ENCODE peak calls at places on chromosome 9, in four cellular contexts. Q is progenitor cell of endocrine pancreas, J is AG09319, N is left ventricle myocardium inferior. X is an unnamed sample.

GRCh38 chr9:71758277-71758676 is 10.0 kb downstream of the CEMIP2 start:
- DNase-seq in Q (no peak), J (no peak), N (no peak), X (no peak)

GRCh38 chr9:93259490-93260289 is 75.8 kb downstream of the WNK2 start:
- DNase-seq in Q (no peak), J (no peak), N (no peak), X (no peak)

GRCh38 chr9:73565833-73566465 is 414.3 kb downstream of the ANXA1 start:
- DNase-seq in Q (no peak), J (no peak), N (no peak), X (peak; percentile 8)

GRCh38 chr9:133143639-133144141 is 20.0 kb downstream of the GBGT1 start:
- DNase-seq in Q (no peak), J (no peak), N (no peak), X (no peak)

GRCh38 chr9:129889461-129889935 is 54.2 kb downstream of the USP20 start:
- DNase-seq in Q (no peak), J (no peak), N (no peak), X (no peak)

GRCh38 chr9:89946741-89947140 is 341.9 kb downstream of the GADD45G start:
- DNase-seq in Q (no peak), J (no peak), N (no peak), X (no peak)

GRCh38 chr9:27276182-27277030 is 20.5 kb downstream of the EQTN start:
- DNase-seq in Q (no peak), J (peak; percentile 11), N (no peak), X (peak; percentile 26)

GRCh38 chr9:1929722-1930621 is 85.2 kb upstream of the SMARCA2 start:
- DNase-seq in Q (no peak), J (no peak), N (no peak), X (no peak)

GRCh38 chr9:129080608-129081387 is at the start of gene DOLPP1:
- DNase-seq in Q (peak; percentile 99), J (peak; percentile 99), N (peak; percentile 99), X (peak; percentile 97)

GRCh38 chr9:108783318-108784127 is 72.3 kb downstream of the ACTL7B start:
- DNase-seq in Q (no peak), J (no peak), N (no peak), X (no peak)

GRCh38 chr9:113581865-113582697 is 118.6 kb downstream of the RGS3 start:
- DNase-seq in Q (no peak), J (no peak), N (peak; percentile 75), X (peak; percentile 33)

GRCh38 chr9:77647659-77648457 is at the start of gene GNA14:
- DNase-seq in Q (no peak), J (no peak), N (no peak), X (no peak)

GRCh38 chr9:133125706-133126696 is 5.0 kb upstream of the RALGDS start:
- DNase-seq in Q (no peak), J (no peak), N (no peak), X (no peak)

GRCh38 chr9:131417264-131418142 is 23.6 kb downstream of the PRRC2B start:
- DNase-seq in Q (no peak), J (no peak), N (no peak), X (no peak)

GRCh38 chr9:88593537-88594185 is 58.7 kb downstream of the NXNL2 start:
- DNase-seq in Q (no peak), J (no peak), N (no peak), X (peak; percentile 36)

GRCh38 chr9:137194388-137194787 is 5.9 kb downstream of the SSNA1 start:
- DNase-seq in Q (no peak), J (no peak), N (peak; percentile 87), X (no peak)

GRCh38 chr9:134403682-134404301 is 77.5 kb downstream of the RXRA start:
- DNase-seq in Q (no peak), J (peak; percentile 79), N (peak; percentile 87), X (no peak)

GRCh38 chr9:136544549-136545064 is 1.2 kb downstream of the NOTCH1 start:
- DNase-seq in Q (peak; percentile 39), J (no peak), N (peak; percentile 78), X (peak; percentile 56)

GRCh38 chr9:122176916-122177315 is 17.2 kb downstream of the MORN5 start:
- DNase-seq in Q (no peak), J (no peak), N (no peak), X (no peak)

GRCh38 chr9:89821081-89821480 is 216.3 kb downstream of the GADD45G start:
- DNase-seq in Q (no peak), J (no peak), N (no peak), X (no peak)

GRCh38 chr9:92640398-92641091 is 29.4 kb downstream of the IPPK start:
- DNase-seq in Q (no peak), J (no peak), N (no peak), X (no peak)

GRCh38 chr9:126291925-126292324 is 34.7 kb upstream of the MVB12B start:
- DNase-seq in Q (no peak), J (no peak), N (no peak), X (no peak)

GRCh38 chr9:84151236-84151635 is 170.6 kb downstream of the RMI1 start:
- DNase-seq in Q (no peak), J (no peak), N (no peak), X (no peak)

GRCh38 chr9:684055-684949 is 157.2 kb upstream of the DMRT1 start:
- DNase-seq in Q (no peak), J (no peak), N (no peak), X (peak; percentile 29)

GRCh38 chr9:114461468-114461867 is 43.8 kb downstream of the WHRN start:
- DNase-seq in Q (no peak), J (no peak), N (no peak), X (no peak)

GRCh38 chr9:34413229-34413852 is 36.6 kb upstream of the MYORG start:
- DNase-seq in Q (peak; percentile 64), J (no peak), N (no peak), X (peak; percentile 93)

GRCh38 chr9:63817622-63818518 is 1467.1 kb downstream of the FOXD4L5 start:
- DNase-seq in Q (peak; percentile 62), J (no peak), N (peak; percentile 55), X (peak; percentile 41)

GRCh38 chr9:69745716-69746538 is 13.9 kb downstream of the PTAR1 start:
- DNase-seq in Q (no peak), J (no peak), N (no peak), X (no peak)

GRCh38 chr9:122263699-122264349 is 816 bp downstream of the RBM18 start:
- DNase-seq in Q (no peak), J (no peak), N (no peak), X (no peak)

GRCh38 chr9:24095246-24095645 is 269.2 kb upstream of the ELAVL2 start:
- DNase-seq in Q (no peak), J (no peak), N (no peak), X (no peak)

GRCh38 chr9:24090566-24090965 is 264.5 kb upstream of the ELAVL2 start:
- DNase-seq in Q (no peak), J (no peak), N (no peak), X (no peak)
- TF ChIP-seq CTCF in Q (peak; percentile 17), J (no peak), N (no peak), X (no peak)

DNA sequence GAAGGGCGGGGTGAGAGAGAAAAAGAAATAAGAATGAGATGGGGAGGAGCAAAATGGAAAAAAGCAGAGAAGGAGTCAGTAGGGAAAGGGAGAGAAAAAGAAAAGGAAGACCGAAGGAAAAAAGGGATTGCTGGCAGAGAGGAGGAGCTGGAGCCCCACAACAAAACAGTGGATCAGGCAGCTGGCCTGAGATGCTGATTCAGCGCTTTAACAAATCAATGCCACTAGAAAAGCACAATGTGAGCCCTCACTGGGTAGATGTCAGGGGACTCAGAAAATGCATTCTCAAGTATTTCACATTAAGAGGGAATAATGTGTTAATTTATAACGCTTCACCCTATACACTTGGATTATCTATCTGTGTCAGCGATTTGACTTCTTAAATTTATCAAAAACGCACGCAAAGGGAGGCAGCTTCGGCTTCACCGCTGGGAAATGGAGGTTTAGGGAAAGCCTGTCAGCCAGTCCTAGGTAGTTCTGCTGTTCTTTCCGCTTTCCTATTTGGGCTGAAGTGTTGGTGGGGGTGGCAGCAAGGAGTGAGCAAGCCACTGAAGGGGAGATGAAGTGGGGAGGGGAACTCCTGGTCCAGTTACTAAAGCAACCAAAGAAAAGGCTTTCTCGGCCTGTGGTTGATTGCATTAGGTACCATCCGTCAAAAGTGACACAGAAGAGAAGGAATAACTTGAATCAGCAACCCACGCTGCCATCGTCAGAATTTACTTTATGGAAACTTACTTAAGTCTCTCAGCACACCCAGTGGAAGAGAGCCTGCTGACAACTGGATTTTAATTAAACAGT is 161.6 kb downstream of the BNC2 start:
- DNase-seq in Q (no peak), J (no peak), N (no peak), X (peak; percentile 18)
- TF ChIP-seq CTCF in Q (no peak), J (no peak), N (no peak), X (no peak)

GRCh38 chr9:4384750-4385149 is 84.9 kb upstream of the GLIS3 start:
- DNase-seq in Q (no peak), J (no peak), N (no peak), X (no peak)

GRCh38 chr9:4389755-4390154 is 89.9 kb upstream of the GLIS3 start:
- DNase-seq in Q (no peak), J (no peak), N (no peak), X (no peak)

GRCh38 chr9:4389003-4389402 is 89.1 kb upstream of the GLIS3 start:
- DNase-seq in Q (no peak), J (no peak), N (no peak), X (no peak)

GRCh38 chr9:4382722-4383317 is 83.0 kb upstream of the GLIS3 start:
- DNase-seq in Q (no peak), J (no peak), N (no peak), X (no peak)

DNA sequence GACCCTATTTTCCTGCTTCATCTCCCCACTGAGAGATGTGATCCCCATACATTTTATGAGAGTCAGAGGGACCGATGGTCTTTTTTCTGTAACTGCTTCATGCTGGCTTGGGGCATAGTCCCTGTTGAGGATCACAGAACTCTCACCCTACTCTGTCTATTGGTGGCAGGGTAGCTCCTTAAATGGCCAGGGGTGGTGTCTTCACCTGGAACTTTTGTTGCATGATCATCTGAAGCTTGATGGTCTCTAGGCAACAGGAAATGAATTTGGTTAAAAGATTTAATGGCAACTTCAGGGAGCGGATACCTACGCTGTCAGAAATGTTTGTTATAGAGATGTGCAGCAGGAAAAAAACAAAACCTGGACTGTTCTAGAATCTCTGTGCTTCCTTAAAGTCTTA is 87.0 kb upstream of the GLIS3 start:
- DNase-seq in Q (no peak), J (no peak), N (no peak), X (no peak)
- TF ChIP-seq CTCF in Q (no peak), J (no peak), N (no peak), X (no peak)

GRCh38 chr9:21081451-21081850 is 3.7 kb upstream of the IFNB1 start:
- DNase-seq in Q (no peak), J (no peak), N (no peak), X (no peak)

GRCh38 chr9:21084242-21084850 is 6.6 kb upstream of the IFNB1 start:
- DNase-seq in Q (no peak), J (no peak), N (no peak), X (no peak)

GRCh38 chr9:21080793-21081192 is 3.1 kb upstream of the IFNB1 start:
- DNase-seq in Q (no peak), J (no peak), N (no peak), X (no peak)

GRCh38 chr9:21081999-21082398 is 4.3 kb upstream of the IFNB1 start:
- DNase-seq in Q (no peak), J (no peak), N (no peak), X (no peak)

DNA sequence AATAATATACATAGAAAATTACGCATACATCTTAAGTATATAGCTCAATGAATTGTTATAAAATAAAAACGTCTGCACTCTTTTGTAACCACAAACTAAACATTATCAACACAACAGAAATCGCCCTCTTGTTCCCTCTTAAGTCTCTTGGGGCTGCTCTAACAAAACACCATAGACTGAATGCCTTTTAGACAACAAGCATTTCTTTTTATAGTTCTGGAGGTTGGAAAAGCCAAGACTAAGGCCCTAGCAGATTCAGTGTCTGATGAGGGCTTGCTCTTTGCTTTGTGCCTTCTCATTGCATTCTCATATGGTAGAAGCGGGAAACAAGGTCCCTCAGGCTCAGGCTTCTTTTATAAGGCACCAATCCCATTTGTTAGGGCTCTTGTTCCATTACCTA is 4.9 kb upstream of the IFNB1 start:
- DNase-seq in Q (no peak), J (no peak), N (no peak), X (no peak)
- TF ChIP-seq CTCF in Q (no peak), J (no peak), N (no peak), X (no peak)